ENCODE peak calls at places on chromosomes 12 and 14, in nine cellular contexts. F, Y, I, W, R, T, A, U and G are unnamed samples.

GRCh38 chr14:90399541-90400444 is 3.0 kb downstream of the CALM1 start:
- DNase-seq in I (peak; percentile 94), R (peak; percentile 88), W (peak; percentile 93), Y (peak; percentile 91), T (peak; percentile 87), F (peak; percentile 87), A (peak; percentile 89), U (peak; percentile 85), G (peak; percentile 94)

GRCh38 chr12:30822385-30823139 is 67.8 kb upstream of the CAPRIN2 start:
- DNase-seq in T (peak; percentile 81), U (peak; percentile 78), Y (peak; percentile 27), F (peak; percentile 60), R (peak; percentile 10), A (peak; percentile 40), I (peak; percentile 71), W (no peak), G (peak; percentile 45)

GRCh38 chr14:90450667-90451066 is 53.8 kb downstream of the CALM1 start:
- DNase-seq in W (no peak), U (no peak), I (no peak), A (no peak), R (no peak), F (no peak), T (no peak), Y (no peak), G (no peak)

GRCh38 chr12:56040963-56041578 is 647 bp upstream of the RPS26 start:
- DNase-seq in U (peak; percentile 16), R (no peak), A (no peak), Y (no peak), F (no peak), W (no peak), I (no peak), T (no peak), G (no peak)

GRCh38 chr12:124310178-124310577 is 15.3 kb downstream of the RFLNA start:
- DNase-seq in T (no peak), I (no peak), U (no peak), W (no peak), Y (no peak), F (no peak), A (no peak), R (no peak), G (no peak)

GRCh38 chr12:57276935-57277563 is 26.1 kb upstream of the STAC3 start:
- DNase-seq in F (peak; percentile 32), A (peak; percentile 37), W (peak; percentile 38), I (peak; percentile 25), R (peak; percentile 49), Y (peak; percentile 25), U (no peak), T (no peak), G (peak; percentile 67)

GRCh38 chr12:12267801-12268200 is 957 bp upstream of the LRP6 start:
- DNase-seq in A (no peak), W (no peak), I (no peak), F (no peak), Y (no peak), R (no peak), T (no peak), U (no peak), G (no peak)

GRCh38 chr14:36647827-36648753 is 13.6 kb upstream of the PAX9 start:
- DNase-seq in R (peak; percentile 30), Y (peak; percentile 48), U (peak; percentile 75), T (no peak), W (no peak), F (peak; percentile 10), I (peak; percentile 77), A (peak; percentile 8), G (no peak)

GRCh38 chr12:89225808-89226368 is 126.4 kb downstream of the DUSP6 start:
- DNase-seq in I (no peak), R (peak; percentile 93), W (no peak), T (peak; percentile 77), Y (peak; percentile 93), A (peak; percentile 64), F (no peak), U (no peak), G (peak; percentile 44)

GRCh38 chr12:89968151-89968699 is 259.6 kb upstream of the ATP2B1 start:
- DNase-seq in F (no peak), T (no peak), U (no peak), R (no peak), A (no peak), I (no peak), Y (no peak), W (no peak), G (no peak)

GRCh38 chr14:22556990-22557623 is 31.9 kb downstream of the DAD1 start:
- DNase-seq in A (peak; percentile 48), R (peak; percentile 64), F (peak; percentile 79), W (peak; percentile 93), T (peak; percentile 84), I (peak; percentile 86), Y (peak; percentile 64), U (peak; percentile 94), G (peak; percentile 93)

GRCh38 chr14:63663428-63664142 is 21.9 kb upstream of the WDR89 start:
- DNase-seq in A (no peak), F (peak; percentile 25), I (no peak), R (no peak), U (no peak), T (no peak), W (peak; percentile 16), Y (no peak), G (no peak)

GRCh38 chr14:92471919-92472318 is 41.7 kb upstream of the RIN3 start:
- DNase-seq in Y (peak; percentile 90), F (no peak), I (no peak), T (no peak), A (peak; percentile 73), W (no peak), U (no peak), R (peak; percentile 93), G (no peak)

GRCh38 chr14:31271648-31272047 is 64.1 kb upstream of the HECTD1 start:
- DNase-seq in A (no peak), Y (no peak), W (no peak), I (no peak), U (no peak), R (no peak), F (no peak), T (no peak), G (no peak)

GRCh38 chr12:87828384-87828973 is 200.7 kb downstream of the C12orf50 start:
- DNase-seq in I (no peak), A (no peak), F (no peak), Y (no peak), W (no peak), U (no peak), R (no peak), T (no peak), G (no peak)

GRCh38 chr12:116459011-116459410 is 100.2 kb upstream of the MAP1LC3B2 start:
- DNase-seq in U (no peak), W (no peak), A (no peak), I (no peak), T (no peak), Y (no peak), R (no peak), F (peak; percentile 64), G (no peak)

GRCh38 chr12:27244680-27245005 is 557 bp downstream of the STK38L start:
- DNase-seq in Y (peak; percentile 55), U (no peak), F (no peak), R (peak; percentile 58), T (no peak), A (no peak), W (no peak), I (no peak), G (no peak)

GRCh38 chr12:108561852-108562347 is 496 bp upstream of the ISCU start:
- DNase-seq in F (no peak), A (no peak), Y (no peak), W (no peak), R (no peak), U (no peak), T (no peak), I (no peak), G (no peak)

DNA sequence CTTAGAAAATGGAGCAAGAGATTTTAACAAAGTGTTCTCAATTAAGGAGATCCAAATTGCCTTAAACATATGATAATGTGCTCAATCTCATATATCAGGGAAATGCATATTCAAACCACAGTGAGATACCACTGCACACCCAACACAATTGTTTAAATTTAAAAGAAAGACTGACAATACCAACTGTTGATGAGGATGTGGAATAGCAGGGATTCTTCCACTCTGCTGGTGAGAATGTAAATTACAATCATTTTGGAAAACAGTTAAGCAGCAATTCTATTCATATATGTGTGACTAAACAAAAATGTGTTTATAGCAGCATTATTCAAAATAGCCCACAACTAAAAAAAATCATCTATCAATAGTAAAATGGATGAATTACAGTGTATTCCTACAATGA is 144.2 kb downstream of the KICS2 start:
- DNase-seq in A (no peak), T (no peak), F (no peak), U (no peak), Y (no peak), W (no peak), R (no peak), I (no peak), G (no peak)
- TF ChIP-seq CTCF in A (peak; percentile 42), T (no peak), F (no peak), U (peak; percentile 14), Y (peak; percentile 52), W (peak; percentile 20), R (peak; percentile 39), I (peak; percentile 41), G (no peak)

DNA sequence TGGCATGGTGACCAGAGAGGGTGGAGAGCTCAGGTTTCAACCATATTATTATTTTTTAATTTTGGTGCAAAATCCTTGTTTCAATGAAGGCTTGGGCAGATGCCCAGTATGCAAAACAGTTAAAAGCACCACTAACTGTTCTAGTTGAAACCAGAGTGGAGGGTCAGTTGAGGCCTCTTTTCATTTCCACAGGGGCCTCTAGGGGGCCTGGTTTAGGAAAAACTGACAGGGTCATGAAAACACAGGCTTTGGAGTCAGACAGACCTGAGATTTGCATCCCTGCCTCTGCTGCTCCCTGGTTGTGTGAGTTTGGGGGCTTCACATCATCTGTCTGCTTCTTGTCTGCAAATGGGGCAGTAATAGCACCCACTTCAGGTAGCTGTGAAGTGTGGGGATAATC is 3.3 kb upstream of the RPH3A start:
- DNase-seq in F (no peak), Y (no peak), U (no peak), I (no peak), W (no peak), A (no peak), R (no peak), T (no peak), G (no peak)
- TF ChIP-seq CTCF in F (no peak), Y (no peak), U (peak; percentile 11), I (no peak), W (peak; percentile 48), A (peak; percentile 8), R (no peak), T (no peak), G (no peak)

GRCh38 chr12:52250048-52250990 is 17.3 kb downstream of the KRT7 start:
- DNase-seq in T (no peak), F (no peak), U (peak; percentile 69), I (no peak), Y (no peak), A (no peak), R (no peak), W (no peak), G (no peak)
- TF ChIP-seq CTCF in T (no peak), F (no peak), U (peak; percentile 32), I (peak; percentile 40), Y (no peak), A (no peak), R (no peak), W (no peak), G (no peak)

DNA sequence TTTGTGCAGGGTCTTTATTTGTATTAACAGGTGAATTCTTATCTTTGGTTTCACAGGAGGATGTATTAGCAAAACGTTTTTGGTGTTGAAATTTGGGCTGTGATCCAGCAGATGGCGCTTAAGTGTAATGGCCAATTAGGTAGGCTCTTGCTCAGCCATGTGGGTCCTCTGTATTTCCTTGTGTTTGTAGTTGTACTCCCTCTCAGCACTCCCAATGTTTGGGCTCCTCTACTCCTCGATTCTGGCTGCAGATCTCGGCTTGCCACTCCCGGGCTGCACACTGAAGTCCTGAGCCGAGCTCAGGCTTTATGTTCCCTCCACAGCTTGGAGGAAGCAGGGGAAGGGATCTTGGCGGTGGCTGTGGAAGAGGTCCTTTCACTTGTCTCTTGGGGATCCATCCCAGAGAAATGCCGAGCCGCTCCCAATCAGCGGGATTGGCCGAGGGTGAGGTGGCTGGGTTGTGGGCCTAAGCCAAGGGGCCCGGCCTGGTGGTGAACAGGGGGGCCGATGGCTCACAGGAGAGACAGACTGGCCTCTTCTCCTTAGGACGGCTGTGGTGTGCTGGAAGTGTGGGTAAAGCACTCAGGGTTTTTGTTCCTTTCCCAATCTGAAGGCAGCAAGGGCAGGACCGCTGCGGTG is 133.7 kb downstream of the AEBP2 start:
- DNase-seq in R (peak; percentile 66), W (peak; percentile 61), F (peak; percentile 57), Y (peak; percentile 34), T (no peak), U (peak; percentile 23), I (peak; percentile 47), A (peak; percentile 69), G (peak; percentile 67)
- TF ChIP-seq CTCF in R (peak; percentile 58), W (peak; percentile 86), F (peak; percentile 40), Y (peak; percentile 48), T (no peak), U (peak; percentile 46), I (peak; percentile 54), A (peak; percentile 73), G (peak; percentile 66)